ENCODE peak calls at places on chromosomes 6 and 20, in eight cellular contexts. D is stromal cell of bone marrow; R is NCI-H460; U is stimulated activated CD4-positive, alpha-beta T cell treated with anti-CD3 and anti-CD28 coated beads, Interleukin-15, amount 100 ng/mL, for 24 hours; N is amniotic stem cell; E is iPS DF 19.7; A is stimulated activated CD8-positive, alpha-beta memory T cell treated with anti-CD3 and anti-CD28 coated beads, Interleukin-2, amount 100 ng/mL, for 48 hours; Y is left colon. Z is an unnamed sample.

GRCh38 chr6:135521431-135521830 is 23.9 kb upstream of the AHI1 start:
- DNase-seq in R (no peak), U (no peak), N (no peak), Y (no peak), A (no peak), D (no peak), E (no peak), Z (no peak)

GRCh38 chr6:111551521-111552231 is 54.0 kb downstream of the TRAF3IP2 start:
- DNase-seq in A (no peak), U (no peak), D (no peak), R (no peak), E (no peak), Y (peak; percentile 54), N (no peak), Z (no peak)

GRCh38 chr6:136566007-136566487 is 15.8 kb upstream of the MAP7 start:
- DNase-seq in Y (peak; percentile 71), A (no peak), R (no peak), N (no peak), D (no peak), E (no peak), U (no peak), Z (no peak)

GRCh38 chr6:140486468-140487361 is 1112.3 kb upstream of the CITED2 start:
- DNase-seq in R (no peak), U (no peak), Y (no peak), D (no peak), E (no peak), N (no peak), A (no peak), Z (no peak)

GRCh38 chr20:8782804-8783203 is 286.1 kb upstream of the PLCB4 start:
- DNase-seq in U (no peak), A (no peak), N (peak; percentile 52), E (no peak), D (peak; percentile 82), Y (no peak), R (no peak), Z (no peak)

GRCh38 chr6:12066297-12066696 is 54.2 kb downstream of the HIVEP1 start:
- DNase-seq in U (no peak), E (no peak), Y (no peak), R (no peak), D (no peak), N (no peak), A (no peak), Z (no peak)

GRCh38 chr6:125597411-125598253 is 151.8 kb upstream of the HEY2 start:
- DNase-seq in N (no peak), U (no peak), E (no peak), R (no peak), D (peak; percentile 45), A (no peak), Y (peak; percentile 5), Z (peak; percentile 84)

GRCh38 chr20:24627926-24628325 is 158.5 kb downstream of the SYNDIG1 start:
- DNase-seq in A (no peak), E (no peak), Y (no peak), R (no peak), D (no peak), N (no peak), U (no peak), Z (no peak)

GRCh38 chr6:106223300-106223930 is 102.1 kb downstream of the ATG5 start:
- DNase-seq in R (peak; percentile 64), U (peak; percentile 77), N (peak; percentile 56), A (peak; percentile 45), E (no peak), D (peak; percentile 50), Y (peak; percentile 82), Z (peak; percentile 83)